ENCODE peak calls at places on chromosomes 4 and X, in seven cellular contexts. One of them, this sample, is unnamed.

GRCh38 chr4:174394915-174395314 is 111.2 kb downstream of the CEP44 start:
- DNase-seq in H9: no peak
- DNase-seq in neuronal stem cell: no peak
- DNase-seq in H1: no peak
- DNase-seq in trophoblast cell: no peak
- DNase-seq in IMR-90: peak; percentile 63
- DNase-seq in mesenchymal stem cell: peak; percentile 85
- DNase-seq in this sample: no peak

GRCh38 chr4:5164221-5164912 is 113.1 kb downstream of the STK32B start:
- DNase-seq in H9: peak; percentile 20
- DNase-seq in neuronal stem cell: no peak
- DNase-seq in H1: no peak
- DNase-seq in trophoblast cell: no peak
- DNase-seq in IMR-90: no peak
- DNase-seq in mesenchymal stem cell: no peak
- DNase-seq in this sample: no peak

GRCh38 chrX:143536176-143536575 is 18.9 kb upstream of the SPANXN3 start:
- DNase-seq in H9: no peak
- DNase-seq in neuronal stem cell: no peak
- DNase-seq in H1: no peak
- DNase-seq in trophoblast cell: no peak
- DNase-seq in IMR-90: no peak
- DNase-seq in mesenchymal stem cell: no peak
- DNase-seq in this sample: no peak

GRCh38 chrX:153828723-153829548 is 1.4 kb downstream of the PDZD4 start:
- DNase-seq in H9: peak; percentile 61
- DNase-seq in neuronal stem cell: peak; percentile 32
- DNase-seq in H1: peak; percentile 69
- DNase-seq in trophoblast cell: no peak
- DNase-seq in IMR-90: no peak
- DNase-seq in mesenchymal stem cell: peak; percentile 9
- DNase-seq in this sample: peak; percentile 85

GRCh38 chr4:105060628-105061027 is 86.0 kb upstream of the TET2 start:
- DNase-seq in H9: no peak
- DNase-seq in neuronal stem cell: no peak
- DNase-seq in H1: no peak
- DNase-seq in trophoblast cell: no peak
- DNase-seq in IMR-90: peak; percentile 31
- DNase-seq in mesenchymal stem cell: no peak
- DNase-seq in this sample: peak; percentile 12

GRCh38 chr4:113762061-113762850 is 718 bp upstream of the CAMK2D start:
- DNase-seq in H9: peak; percentile 98
- DNase-seq in neuronal stem cell: peak; percentile 97
- DNase-seq in H1: peak; percentile 96
- DNase-seq in trophoblast cell: peak; percentile 80
- DNase-seq in IMR-90: peak; percentile 100
- DNase-seq in mesenchymal stem cell: peak; percentile 100
- DNase-seq in this sample: peak; percentile 100

GRCh38 chrX:152897216-152898144 is at the start of gene ZNF185:
- DNase-seq in H9: peak; percentile 90
- DNase-seq in neuronal stem cell: peak; percentile 42
- DNase-seq in H1: peak; percentile 81
- DNase-seq in trophoblast cell: peak; percentile 21
- DNase-seq in IMR-90: no peak
- DNase-seq in mesenchymal stem cell: no peak
- DNase-seq in this sample: peak; percentile 92

GRCh38 chrX:23787745-23788118 is 4.8 kb downstream of the SAT1 start:
- DNase-seq in H9: no peak
- DNase-seq in neuronal stem cell: no peak
- DNase-seq in H1: no peak
- DNase-seq in trophoblast cell: no peak
- DNase-seq in IMR-90: no peak
- DNase-seq in mesenchymal stem cell: peak; percentile 41
- DNase-seq in this sample: no peak

GRCh38 chr4:63717384-63717783 is 691.9 kb downstream of the TECRL start:
- DNase-seq in H9: no peak
- DNase-seq in neuronal stem cell: peak; percentile 3
- DNase-seq in H1: no peak
- DNase-seq in trophoblast cell: no peak
- DNase-seq in IMR-90: no peak
- DNase-seq in mesenchymal stem cell: peak; percentile 5
- DNase-seq in this sample: peak; percentile 67

GRCh38 chr4:43089730-43090129 is 197.2 kb downstream of the GRXCR1 start:
- DNase-seq in H9: no peak
- DNase-seq in neuronal stem cell: no peak
- DNase-seq in H1: no peak
- DNase-seq in trophoblast cell: no peak
- DNase-seq in IMR-90: peak; percentile 28
- DNase-seq in mesenchymal stem cell: no peak
- DNase-seq in this sample: no peak

GRCh38 chr4:1072830-1073446 is 40.4 kb downstream of the RNF212 start:
- DNase-seq in H9: peak; percentile 67
- DNase-seq in neuronal stem cell: peak; percentile 27
- DNase-seq in H1: peak; percentile 67
- DNase-seq in trophoblast cell: no peak
- DNase-seq in IMR-90: peak; percentile 53
- DNase-seq in mesenchymal stem cell: peak; percentile 65
- DNase-seq in this sample: peak; percentile 57

GRCh38 chr4:107956011-107956410 is 24.7 kb downstream of the CYP2U1 start:
- DNase-seq in H9: no peak
- DNase-seq in neuronal stem cell: no peak
- DNase-seq in H1: no peak
- DNase-seq in trophoblast cell: no peak
- DNase-seq in IMR-90: no peak
- DNase-seq in mesenchymal stem cell: no peak
- DNase-seq in this sample: no peak

GRCh38 chr4:168831919-168832745 is 177.9 kb downstream of the CBR4 start:
- DNase-seq in H9: peak; percentile 83
- DNase-seq in neuronal stem cell: peak; percentile 77
- DNase-seq in H1: peak; percentile 84
- DNase-seq in trophoblast cell: peak; percentile 77
- DNase-seq in IMR-90: peak; percentile 78
- DNase-seq in mesenchymal stem cell: peak; percentile 87
- DNase-seq in this sample: peak; percentile 96

DNA sequence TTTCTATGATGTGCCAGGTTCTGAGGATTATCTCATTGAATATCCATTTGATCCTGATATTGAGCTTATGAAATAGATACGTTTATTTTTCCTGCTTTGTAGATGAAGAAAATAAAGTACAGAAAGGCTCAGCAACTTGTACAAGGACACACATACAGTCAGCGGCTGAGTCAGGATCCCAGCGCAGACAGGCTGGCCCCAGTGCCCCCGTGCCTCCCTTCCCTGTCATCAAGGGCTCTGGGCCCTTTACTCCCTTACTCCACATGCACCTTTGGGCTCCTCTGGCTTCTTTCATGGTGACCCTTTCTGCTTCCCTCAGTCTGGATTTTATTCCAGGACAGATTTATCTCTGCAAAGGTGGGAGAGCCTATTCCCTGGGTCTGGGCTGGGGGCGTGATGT is 12.8 kb downstream of the RASL11B start:
- DNase-seq in H9: no peak
- DNase-seq in neuronal stem cell: no peak
- DNase-seq in H1: no peak
- DNase-seq in trophoblast cell: no peak
- DNase-seq in IMR-90: no peak
- DNase-seq in mesenchymal stem cell: no peak
- DNase-seq in this sample: no peak
- H2BK5ac ChIP-seq in H9: no peak overlapping the region
- H2BK5ac ChIP-seq in neuronal stem cell: no peak overlapping the region
- H2BK5ac ChIP-seq in H1: peak overlapping the region; percentile 18
- H2BK5ac ChIP-seq in trophoblast cell: no peak overlapping the region
- H2BK5ac ChIP-seq in IMR-90: no peak overlapping the region
- H2BK5ac ChIP-seq in mesenchymal stem cell: no peak overlapping the region
- H2BK5ac ChIP-seq in this sample: no peak overlapping the region

GRCh38 chr4:102318526-102318925 is 26.8 kb downstream of the SLC39A8 start:
- DNase-seq in H9: no peak
- DNase-seq in neuronal stem cell: no peak
- DNase-seq in H1: no peak
- DNase-seq in trophoblast cell: peak; percentile 20
- DNase-seq in IMR-90: no peak
- DNase-seq in mesenchymal stem cell: no peak
- DNase-seq in this sample: no peak

GRCh38 chr4:102315532-102315931 is 29.8 kb downstream of the SLC39A8 start:
- DNase-seq in H9: no peak
- DNase-seq in neuronal stem cell: no peak
- DNase-seq in H1: no peak
- DNase-seq in trophoblast cell: no peak
- DNase-seq in IMR-90: no peak
- DNase-seq in mesenchymal stem cell: no peak
- DNase-seq in this sample: no peak

GRCh38 chr4:102317459-102317858 is 27.8 kb downstream of the SLC39A8 start:
- DNase-seq in H9: no peak
- DNase-seq in neuronal stem cell: no peak
- DNase-seq in H1: no peak
- DNase-seq in trophoblast cell: no peak
- DNase-seq in IMR-90: no peak
- DNase-seq in mesenchymal stem cell: no peak
- DNase-seq in this sample: no peak

GRCh38 chr4:102318105-102318504 is 27.2 kb downstream of the SLC39A8 start:
- DNase-seq in H9: no peak
- DNase-seq in neuronal stem cell: no peak
- DNase-seq in H1: no peak
- DNase-seq in trophoblast cell: no peak
- DNase-seq in IMR-90: no peak
- DNase-seq in mesenchymal stem cell: no peak
- DNase-seq in this sample: no peak

DNA sequence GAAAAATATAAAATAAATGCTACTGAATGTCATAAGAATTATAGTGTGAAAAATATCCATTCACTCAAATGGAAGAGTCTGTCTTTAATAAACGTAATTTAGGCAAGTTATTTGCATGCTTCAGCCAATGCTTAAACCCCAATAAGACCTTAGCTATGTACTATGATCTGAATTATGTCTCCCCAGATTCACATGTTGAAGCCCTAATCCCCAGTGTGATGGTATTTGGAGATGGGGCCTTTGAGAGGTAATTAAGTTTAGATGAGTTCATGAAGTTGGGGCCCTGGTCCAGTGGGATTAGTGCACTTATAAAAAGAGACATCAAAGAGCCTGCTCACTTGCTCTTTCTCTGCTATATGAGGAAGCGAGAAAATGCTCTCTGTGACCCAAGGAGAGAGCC is 28.7 kb downstream of the SLC39A8 start:
- DNase-seq in H9: no peak
- DNase-seq in neuronal stem cell: no peak
- DNase-seq in H1: no peak
- DNase-seq in trophoblast cell: no peak
- DNase-seq in IMR-90: no peak
- DNase-seq in mesenchymal stem cell: no peak
- DNase-seq in this sample: no peak
- H2BK5ac ChIP-seq in H9: no peak overlapping the region
- H2BK5ac ChIP-seq in neuronal stem cell: no peak overlapping the region
- H2BK5ac ChIP-seq in H1: no peak overlapping the region
- H2BK5ac ChIP-seq in trophoblast cell: no peak overlapping the region
- H2BK5ac ChIP-seq in IMR-90: no peak overlapping the region
- H2BK5ac ChIP-seq in mesenchymal stem cell: no peak overlapping the region
- H2BK5ac ChIP-seq in this sample: no peak overlapping the region

DNA sequence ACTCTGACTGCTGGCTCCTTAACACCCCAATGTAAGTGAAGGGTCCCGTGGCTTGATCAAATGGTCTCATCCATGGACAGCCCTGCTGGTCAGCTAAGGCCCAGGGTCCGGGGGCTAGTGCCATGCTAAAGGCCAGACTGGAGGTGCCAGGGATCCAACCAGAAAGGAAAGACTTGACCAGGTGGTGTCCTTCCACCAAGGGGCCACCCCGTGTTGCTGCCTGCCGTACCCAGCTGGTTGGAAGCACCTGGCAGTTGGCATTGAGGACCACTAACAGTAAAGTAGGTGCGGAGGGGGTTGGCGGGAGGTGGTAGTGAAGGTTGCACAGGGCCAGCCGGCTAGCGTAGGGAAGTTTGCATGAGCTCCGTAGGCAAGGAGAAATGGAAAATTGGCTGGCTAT is 1.7 kb upstream of the IL1RAPL2 start:
- DNase-seq in H9: no peak
- DNase-seq in neuronal stem cell: no peak
- DNase-seq in H1: no peak
- DNase-seq in trophoblast cell: no peak
- DNase-seq in IMR-90: no peak
- DNase-seq in mesenchymal stem cell: no peak
- DNase-seq in this sample: no peak
- H2BK5ac ChIP-seq in H9: no peak overlapping the region
- H2BK5ac ChIP-seq in neuronal stem cell: no peak overlapping the region
- H2BK5ac ChIP-seq in H1: no peak overlapping the region
- H2BK5ac ChIP-seq in trophoblast cell: no peak overlapping the region
- H2BK5ac ChIP-seq in IMR-90: no peak overlapping the region
- H2BK5ac ChIP-seq in mesenchymal stem cell: no peak overlapping the region
- H2BK5ac ChIP-seq in this sample: no peak overlapping the region

DNA sequence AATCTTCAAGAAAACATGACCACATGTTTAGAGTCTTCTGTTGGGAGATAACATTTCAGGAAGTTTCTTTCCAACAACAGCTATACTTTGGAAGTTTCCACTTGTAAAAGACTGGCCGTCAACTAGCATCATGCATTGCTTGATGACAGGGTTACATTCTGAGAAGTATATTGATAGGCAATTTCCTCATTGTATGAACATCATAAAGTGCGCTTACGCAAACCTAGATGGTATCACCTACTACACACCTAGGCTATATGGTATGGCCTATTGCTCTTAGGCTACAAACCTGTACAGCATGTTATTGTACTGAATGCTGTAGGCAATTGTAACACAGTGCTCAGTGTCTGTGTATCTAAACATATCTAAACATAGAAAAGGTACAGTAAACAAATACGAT is 25.4 kb upstream of the CD40LG start:
- DNase-seq in H9: no peak
- DNase-seq in neuronal stem cell: no peak
- DNase-seq in H1: no peak
- DNase-seq in trophoblast cell: peak; percentile 20
- DNase-seq in IMR-90: no peak
- DNase-seq in mesenchymal stem cell: no peak
- DNase-seq in this sample: no peak
- H2BK5ac ChIP-seq in H9: no peak overlapping the region
- H2BK5ac ChIP-seq in neuronal stem cell: no peak overlapping the region
- H2BK5ac ChIP-seq in H1: no peak overlapping the region
- H2BK5ac ChIP-seq in trophoblast cell: no peak overlapping the region
- H2BK5ac ChIP-seq in IMR-90: no peak overlapping the region
- H2BK5ac ChIP-seq in mesenchymal stem cell: no peak overlapping the region
- H2BK5ac ChIP-seq in this sample: no peak overlapping the region

GRCh38 chr4:3276961-3277360 is 15.9 kb upstream of the RGS12 start:
- DNase-seq in H9: peak; percentile 28
- DNase-seq in neuronal stem cell: no peak
- DNase-seq in H1: peak; percentile 23
- DNase-seq in trophoblast cell: no peak
- DNase-seq in IMR-90: peak; percentile 75
- DNase-seq in mesenchymal stem cell: no peak
- DNase-seq in this sample: no peak
- H2BK5ac ChIP-seq in H9: no peak overlapping the region
- H2BK5ac ChIP-seq in neuronal stem cell: no peak overlapping the region
- H2BK5ac ChIP-seq in H1: no peak overlapping the region
- H2BK5ac ChIP-seq in trophoblast cell: no peak overlapping the region
- H2BK5ac ChIP-seq in IMR-90: peak overlapping the region; percentile 61
- H2BK5ac ChIP-seq in mesenchymal stem cell: no peak overlapping the region
- H2BK5ac ChIP-seq in this sample: no peak overlapping the region

This sample was measured in mesendoderm.